ENCODE peak calls at places on chromosomes 13 and 19, in four cellular contexts. Z is tibial nerve; A is stimulated activated CD8-positive, alpha-beta memory T cell treated with anti-CD3 and anti-CD28 coated beads, Interleukin-15, amount 100 ng/mL, for 1 hour; V is progenitor cell of endocrine pancreas. S is an unnamed sample.

GRCh38 chr19:10800488-10800887 is 35.5 kb downstream of the TMED1 start:
- DNase-seq in A (no peak), V (no peak), Z (no peak), S (no peak)

GRCh38 chr13:98889419-98890079 is 88.3 kb downstream of the DOCK9 start:
- DNase-seq in V (no peak), A (no peak), Z (no peak), S (no peak)

GRCh38 chr13:75357576-75358295 is 124.2 kb downstream of the TBC1D4 start:
- DNase-seq in A (peak), Z (no peak), V (no peak), S (peak)

GRCh38 chr13:59094149-59094548 is 1069.6 kb downstream of the DIAPH3 start:
- DNase-seq in A (no peak), Z (no peak), V (no peak), S (no peak)

GRCh38 chr13:32682130-32682529 is 95.9 kb downstream of the PDS5B start:
- DNase-seq in Z (no peak), A (no peak), V (no peak), S (no peak)

GRCh38 chr19:44582581-44583265 is 30.6 kb upstream of the IGSF23 start:
- DNase-seq in A (no peak), Z (no peak), V (no peak), S (peak)

GRCh38 chr13:107373551-107373950 is 805.6 kb upstream of the ARGLU1 start:
- DNase-seq in A (no peak), Z (no peak), V (no peak), S (no peak)

GRCh38 chr13:51125495-51126226 is 14.6 kb upstream of the C13orf42 start:
- DNase-seq in V (no peak), Z (no peak), A (no peak), S (peak)

GRCh38 chr19:33613601-33614000 is 8.2 kb upstream of the CHST8 start:
- DNase-seq in V (no peak), Z (no peak), A (no peak), S (no peak)

GRCh38 chr13:94382960-94383359 is 96.5 kb downstream of the DCT start:
- DNase-seq in A (no peak), Z (no peak), V (no peak), S (no peak)

GRCh38 chr19:50702870-50703829 is 16.5 kb downstream of the SHANK1 start:
- DNase-seq in Z (no peak), A (no peak), V (no peak), S (no peak)

GRCh38 chr19:19649580-19649995 is 6.1 kb upstream of the GMIP start:
- DNase-seq in V (no peak), Z (no peak), A (no peak), S (no peak)

GRCh38 chr13:43191561-43191960 is 168.2 kb downstream of the DNAJC15 start:
- DNase-seq in A (no peak), V (no peak), Z (no peak), S (no peak)

GRCh38 chr19:55257461-55258411 is 1.1 kb downstream of the PPP6R1 start:
- DNase-seq in V (no peak), A (no peak), Z (no peak), S (peak)

GRCh38 chr13:109390391-109390790 is 396.0 kb downstream of the IRS2 start:
- DNase-seq in Z (no peak), V (no peak), A (no peak), S (no peak)

GRCh38 chr13:104571161-104571889 is 1505.1 kb upstream of the SLC10A2 start:
- DNase-seq in A (no peak), Z (peak), V (peak), S (no peak)

GRCh38 chr19:14146789-14147216 is 10.4 kb upstream of the ASF1B start:
- DNase-seq in V (no peak), Z (no peak), A (no peak), S (no peak)

GRCh38 chr13:33931397-33931987 is 113.5 kb downstream of the RFC3 start:
- DNase-seq in V (peak), Z (no peak), A (no peak), S (no peak)

GRCh38 chr19:18384775-18385174 is 1.2 kb upstream of the GDF15 start:
- DNase-seq in A (no peak), V (no peak), Z (no peak), S (no peak)

GRCh38 chr19:5006821-5007220 is 37.9 kb downstream of the KDM4B start:
- DNase-seq in V (no peak), Z (no peak), A (no peak), S (no peak)

GRCh38 chr13:44368062-44368591 is 5.5 kb upstream of the SERP2 start:
- DNase-seq in V (no peak), Z (no peak), A (no peak), S (no peak)

GRCh38 chr13:106986687-106987434 is 418.9 kb upstream of the ARGLU1 start:
- DNase-seq in V (no peak), Z (no peak), A (no peak), S (no peak)

GRCh38 chr13:93226065-93226622 is 463 bp upstream of the GPC6 start:
- DNase-seq in A (no peak), Z (no peak), V (no peak), S (no peak)

GRCh38 chr19:51799998-51800848 is 5.3 kb downstream of the FPR3 start:
- DNase-seq in V (no peak), A (no peak), Z (no peak), S (no peak)

GRCh38 chr19:13887529-13887928 is 10.6 kb downstream of the NANOS3 start:
- DNase-seq in V (no peak), Z (no peak), A (no peak), S (no peak)

GRCh38 chr19:18415177-18415867 is 3.9 kb upstream of the SSBP4 start:
- DNase-seq in Z (peak), A (no peak), V (no peak), S (no peak)

GRCh38 chr13:39952244-39953233 is 297.1 kb downstream of the COG6 start:
- DNase-seq in Z (no peak), A (no peak), V (no peak), S (no peak)

GRCh38 chr19:48724796-48725753 is 5.5 kb upstream of the MAMSTR start:
- DNase-seq in V (no peak), A (no peak), Z (no peak), S (no peak)

GRCh38 chr19:17402982-17403855 is 2.2 kb downstream of the BST2 start:
- DNase-seq in V (no peak), A (peak), Z (no peak), S (peak)

GRCh38 chr13:95956589-95957148 is 96.5 kb downstream of the UGGT2 start:
- DNase-seq in Z (no peak), V (no peak), A (no peak), S (no peak)

GRCh38 chr19:4172861-4173473 is 9.4 kb downstream of the SIRT6 start:
- DNase-seq in V (peak), Z (no peak), A (peak), S (peak)

GRCh38 chr13:75255159-75255558 is 226.8 kb downstream of the TBC1D4 start:
- DNase-seq in Z (no peak), A (no peak), V (no peak), S (no peak)

GRCh38 chr13:77136902-77137420 is 110.0 kb upstream of the FBXL3 start:
- DNase-seq in Z (no peak), V (no peak), A (no peak), S (no peak)

GRCh38 chr19:21023901-21024300 is 3.4 kb downstream of the ZNF430 start:
- DNase-seq in V (no peak), A (no peak), Z (no peak), S (no peak)